ENCODE peak calls at places on chromosome 20, in nine cellular contexts. L is heart left ventricle; Q is heart right ventricle; I is naive thymus-derived CD4-positive, alpha-beta T cell; G is lower lobe of right lung; K is tibial nerve; W is A549; C is fibroblast of lung; Y is sigmoid colon. X is an unnamed sample. For H3K9me3 and H3K4me1, the result is how much of the 10 kb centered on the place peaks cover.

GRCh38 chr20:47879771-47880170 is 94.5 kb upstream of the SULF2 start:
- DNase-seq in L (no peak), Q (no peak), I (no peak), G (no peak), K (no peak), W (no peak), C (no peak), Y (no peak), X (no peak)

GRCh38 chr20:10524643-10525042 is 89.5 kb downstream of the SLX4IP start:
- DNase-seq in L (no peak), Q (no peak), I (no peak), G (no peak), K (no peak), W (peak), C (no peak), Y (no peak), X (no peak)

GRCh38 chr20:31820228-31820627 is 1.1 kb downstream of the MYLK2 start:
- DNase-seq in L (no peak), Q (no peak), I (no peak), G (no peak), K (no peak), W (no peak), C (no peak), Y (no peak), X (no peak)

GRCh38 chr20:825710-826421 is 7.6 kb upstream of the FAM110A start:
- DNase-seq in L (no peak), Q (no peak), I (no peak), G (no peak), K (no peak), W (peak), C (no peak), Y (peak), X (no peak)

GRCh38 chr20:23533161-23533560 is 35.1 kb downstream of the CST9L start:
- DNase-seq in L (no peak), Q (no peak), I (no peak), G (no peak), K (no peak), W (no peak), C (no peak), Y (no peak), X (peak)

GRCh38 chr20:41645372-41645771 is 27.2 kb upstream of the CHD6 start:
- DNase-seq in L (no peak), Q (no peak), I (no peak), G (no peak), K (no peak), W (no peak), C (no peak), Y (no peak), X (no peak)

GRCh38 chr20:60039526-60039925 is 81.3 kb downstream of the CDH26 start:
- DNase-seq in L (no peak), Q (no peak), I (no peak), G (no peak), K (no peak), W (no peak), C (no peak), Y (no peak), X (no peak)

GRCh38 chr20:50276119-50277063 is 85.8 kb downstream of the CEBPB start:
- DNase-seq in L (no peak), Q (no peak), I (no peak), G (peak), K (no peak), W (no peak), C (no peak), Y (peak), X (no peak)

GRCh38 chr20:63137851-63138415 is 78.0 kb downstream of the YTHDF1 start:
- DNase-seq in L (peak), Q (no peak), I (no peak), G (no peak), K (no peak), W (no peak), C (no peak), Y (no peak), X (no peak)

GRCh38 chr20:50413088-50413500 is 97.1 kb upstream of the PTPN1 start:
- DNase-seq in L (no peak), Q (no peak), I (no peak), G (no peak), K (no peak), W (no peak), C (peak), Y (no peak), X (peak)

GRCh38 chr20:35695245-35695749 is 3.9 kb downstream of the NFS1 start:
- DNase-seq in L (no peak), Q (no peak), I (no peak), G (no peak), K (no peak), W (no peak), C (no peak), Y (no peak), X (no peak)

GRCh38 chr20:35568645-35569044 is 26.8 kb downstream of the ERGIC3 start:
- DNase-seq in L (no peak), Q (no peak), I (no peak), G (no peak), K (no peak), W (peak), C (no peak), Y (no peak), X (no peak)

GRCh38 chr20:6600336-6600735 is 167.2 kb upstream of the BMP2 start:
- DNase-seq in L (no peak), Q (no peak), I (no peak), G (no peak), K (no peak), W (no peak), C (no peak), Y (no peak), X (no peak)

GRCh38 chr20:34316191-34316814 is 13.1 kb upstream of the AHCY start:
- DNase-seq in L (no peak), Q (no peak), I (no peak), G (peak), K (no peak), W (peak), C (peak), Y (no peak), X (no peak)

GRCh38 chr20:46350201-46350985 is 42.1 kb upstream of the CDH22 start:
- DNase-seq in L (no peak), Q (no peak), I (no peak), G (no peak), K (no peak), W (peak), C (peak), Y (no peak), X (peak)

GRCh38 chr20:47379433-47380150 is 23.1 kb upstream of the ZMYND8 start:
- DNase-seq in L (no peak), Q (no peak), I (no peak), G (no peak), K (no peak), W (peak), C (peak), Y (no peak), X (no peak)

GRCh38 chr20:57480444-57481152 is 44.3 kb downstream of the CTCFL start:
- DNase-seq in L (no peak), Q (no peak), I (peak), G (no peak), K (no peak), W (no peak), C (no peak), Y (peak), X (no peak)

GRCh38 chr20:17650301-17650761 is 31.7 kb downstream of the RRBP1 start:
- DNase-seq in L (no peak), Q (no peak), I (no peak), G (no peak), K (no peak), W (no peak), C (no peak), Y (peak), X (no peak)

GRCh38 chr20:4546786-4547185 is 174.9 kb upstream of the PRND start:
- DNase-seq in L (no peak), Q (no peak), I (no peak), G (no peak), K (no peak), W (peak), C (peak), Y (no peak), X (no peak)

GRCh38 chr20:17533396-17533795 is 2.2 kb upstream of the BFSP1 start:
- DNase-seq in L (no peak), Q (no peak), I (no peak), G (no peak), K (no peak), W (peak), C (peak), Y (no peak), X (peak)

GRCh38 chr20:24813080-24813479 is 136.0 kb upstream of the CST7 start:
- DNase-seq in L (no peak), Q (no peak), I (no peak), G (no peak), K (no peak), W (no peak), C (no peak), Y (no peak), X (no peak)

GRCh38 chr20:62834967-62835730 is 18.3 kb downstream of the COL9A3 start:
- DNase-seq in L (peak), Q (no peak), I (no peak), G (no peak), K (no peak), W (no peak), C (no peak), Y (no peak), X (no peak)

GRCh38 chr20:38985603-38986170 is 23.5 kb downstream of the DHX35 start:
- DNase-seq in L (no peak), Q (no peak), I (no peak), G (no peak), K (no peak), W (no peak), C (peak), Y (no peak), X (no peak)

GRCh38 chr20:5092765-5093339 is 26.9 kb downstream of the PCNA start:
- DNase-seq in L (no peak), Q (no peak), I (no peak), G (no peak), K (no peak), W (no peak), C (no peak), Y (no peak), X (no peak)

GRCh38 chr20:50815162-50815989 is 20.5 kb downstream of the BCAS4 start:
- DNase-seq in L (no peak), Q (no peak), I (no peak), G (peak), K (no peak), W (no peak), C (peak), Y (no peak), X (no peak)

GRCh38 chr20:49270736-49271135 is 7.1 kb downstream of the ZNFX1 start:
- DNase-seq in L (no peak), Q (no peak), I (no peak), G (no peak), K (no peak), W (no peak), C (no peak), Y (no peak), X (no peak)

GRCh38 chr20:49268600-49269365 is 9.1 kb downstream of the ZNFX1 start:
- DNase-seq in L (no peak), Q (no peak), I (no peak), G (no peak), K (no peak), W (no peak), C (peak), Y (no peak), X (no peak)

GRCh38 chr20:49270177-49270576 is 7.7 kb downstream of the ZNFX1 start:
- DNase-seq in L (no peak), Q (no peak), I (no peak), G (no peak), K (no peak), W (no peak), C (no peak), Y (no peak), X (no peak)

GRCh38 chr20:49262444-49262843 is 15.4 kb downstream of the ZNFX1 start:
- DNase-seq in L (no peak), Q (no peak), I (no peak), G (no peak), K (no peak), W (no peak), C (no peak), Y (no peak), X (no peak)

DNA sequence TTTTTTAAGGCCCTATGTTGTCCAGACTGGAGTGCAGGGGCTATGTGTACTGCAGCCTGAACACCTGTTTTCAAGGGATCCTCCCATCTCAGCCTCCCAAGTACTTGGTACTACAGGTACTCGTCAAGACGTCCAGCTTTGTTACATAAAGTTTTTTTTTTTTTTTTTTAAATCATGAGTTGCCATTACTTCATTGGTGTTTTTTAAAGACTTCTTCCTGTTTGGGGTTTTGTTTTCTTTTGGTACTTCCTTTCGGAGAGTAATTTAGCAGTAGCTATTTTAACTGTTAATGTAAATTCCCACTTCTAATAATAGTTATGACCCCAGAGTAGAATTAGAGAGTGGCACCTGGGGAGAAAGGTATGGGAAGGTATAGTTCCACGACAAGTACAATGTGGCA is 10.5 kb downstream of the ZNFX1 start:
- DNase-seq in L (no peak), Q (no peak), I (no peak), G (no peak), K (no peak), W (no peak), C (no peak), Y (no peak), X (no peak)
- H3K4me3 ChIP-seq in L (no peak), Q (peak), I (peak), G (peak), K (no peak), W (no peak), C (no peak), Y (no peak), X (no peak)

GRCh38 chr20:29763821-29764511 is 1493.5 kb upstream of the DEFB115 start:
- DNase-seq in L (no peak), Q (no peak), I (no peak), G (no peak), K (no peak), W (no peak), C (no peak), Y (no peak), X (no peak)
- H3K9me3 ChIP-seq in L (under half), Q (under half), I (under half), G (under half), K (under half), W (under half), C (under half), Y (under half), X (under half)

GRCh38 chr20:51899674-51900073 is 97.4 kb upstream of the SALL4 start:
- DNase-seq in L (no peak), Q (no peak), I (no peak), G (no peak), K (no peak), W (peak), C (no peak), Y (no peak), X (no peak)
- H3K4me1 ChIP-seq in L (under half), Q (under half), I (under half), G (under half), K (under half), W (under half), C (under half), Y (under half), X (under half)

DNA sequence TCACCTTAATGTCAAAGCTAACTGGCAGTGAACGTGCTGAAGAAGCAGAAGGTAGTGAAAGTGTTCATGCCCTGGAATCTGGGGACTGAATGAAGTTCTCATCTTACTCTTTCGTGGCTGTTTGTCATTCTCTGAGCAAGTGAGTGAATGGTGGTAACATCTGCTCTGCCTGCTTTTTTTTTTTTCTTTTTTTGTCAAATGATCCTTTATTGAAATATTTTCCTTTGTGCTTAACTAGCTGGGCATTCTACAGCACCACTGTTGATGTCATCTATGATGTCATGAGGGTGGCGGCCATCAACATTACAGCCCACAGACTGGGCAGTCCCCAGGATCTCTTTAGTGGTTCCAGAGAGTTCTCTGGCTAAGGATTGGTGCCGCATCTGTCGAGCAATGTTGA is 65.2 kb downstream of the RIN2 start:
- DNase-seq in L (no peak), Q (no peak), I (no peak), G (no peak), K (no peak), W (no peak), C (peak), Y (no peak), X (no peak)
- H3K4me3 ChIP-seq in L (no peak), Q (no peak), I (no peak), G (no peak), K (no peak), W (no peak), C (no peak), Y (no peak), X (no peak)

DNA sequence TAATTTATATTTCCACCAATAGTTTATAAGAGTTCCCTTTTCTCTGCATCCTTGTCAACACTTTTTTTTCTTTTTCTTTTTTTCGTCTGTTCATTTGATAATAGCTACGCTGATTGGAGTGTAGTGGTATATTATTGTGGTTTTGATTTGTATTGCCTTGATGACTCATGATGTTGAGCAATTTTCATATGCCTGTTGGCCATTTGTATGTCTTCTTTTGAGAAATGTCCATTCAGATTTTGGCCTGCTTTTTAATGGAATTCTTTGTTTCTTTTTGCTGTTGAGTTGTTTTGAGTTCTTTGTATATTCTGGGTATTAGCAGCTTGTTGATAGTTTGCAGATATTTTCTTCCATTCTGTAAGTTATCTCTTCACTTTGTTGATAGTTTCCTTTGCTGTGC is 773.4 kb downstream of the KIF16B start:
- DNase-seq in L (no peak), Q (no peak), I (no peak), G (no peak), K (no peak), W (no peak), C (peak), Y (no peak), X (no peak)
- H3K9me3 ChIP-seq in L (under half), Q (under half), I (under half), G (under half), K (under half), W (under half), C (under half), Y (under half), X (under half)

X was measured in HAP-1.